ENCODE peak calls at places on chromosomes 4 and X, in eight cellular contexts. One of them, this sample, is unnamed.
A peak's percentile ranks its signal among the peaks of the same experiment; 100 is the strongest.

GRCh38 chrX:123626962-123627361 is 105.9 kb downstream of the THOC2 start:
- DNase-seq in central memory CD4-positive, alpha-beta T cell: no peak
- DNase-seq in C1 segment of cervical spinal cord: no peak
- DNase-seq in hepatic stellate cell: peak; percentile 2
- DNase-seq in SW 1271: no peak
- DNase-seq in left colon: no peak
- DNase-seq in stimulated activated naive CD4-positive, alpha-beta T cell: no peak
- DNase-seq in lower leg skin: no peak
- DNase-seq in this sample: no peak

GRCh38 chr4:28557755-28558154 is 1697.1 kb downstream of the STIM2 start:
- DNase-seq in SW 1271: no peak
- DNase-seq in lower leg skin: no peak
- DNase-seq in C1 segment of cervical spinal cord: no peak
- DNase-seq in central memory CD4-positive, alpha-beta T cell: no peak
- DNase-seq in hepatic stellate cell: peak; percentile 19
- DNase-seq in stimulated activated naive CD4-positive, alpha-beta T cell: no peak
- DNase-seq in left colon: no peak
- DNase-seq in this sample: peak; percentile 2

GRCh38 chr4:179625391-179625790 is 2183.2 kb upstream of the AGA start:
- DNase-seq in lower leg skin: no peak
- DNase-seq in C1 segment of cervical spinal cord: no peak
- DNase-seq in left colon: no peak
- DNase-seq in SW 1271: peak; percentile 38
- DNase-seq in stimulated activated naive CD4-positive, alpha-beta T cell: no peak
- DNase-seq in central memory CD4-positive, alpha-beta T cell: no peak
- DNase-seq in hepatic stellate cell: peak; percentile 64
- DNase-seq in this sample: peak; percentile 57

GRCh38 chr4:17117746-17118145 is 219.3 kb upstream of the LDB2 start:
- DNase-seq in hepatic stellate cell: no peak
- DNase-seq in left colon: no peak
- DNase-seq in C1 segment of cervical spinal cord: no peak
- DNase-seq in lower leg skin: no peak
- DNase-seq in central memory CD4-positive, alpha-beta T cell: no peak
- DNase-seq in SW 1271: no peak
- DNase-seq in stimulated activated naive CD4-positive, alpha-beta T cell: no peak
- DNase-seq in this sample: no peak

GRCh38 chr4:37538931-37539330 is 147.2 kb downstream of the RELL1 start:
- DNase-seq in stimulated activated naive CD4-positive, alpha-beta T cell: no peak
- DNase-seq in hepatic stellate cell: no peak
- DNase-seq in central memory CD4-positive, alpha-beta T cell: no peak
- DNase-seq in left colon: no peak
- DNase-seq in C1 segment of cervical spinal cord: no peak
- DNase-seq in SW 1271: no peak
- DNase-seq in lower leg skin: no peak
- DNase-seq in this sample: no peak

GRCh38 chr4:168076989-168077725 is 15.2 kb upstream of the ANXA10 start:
- DNase-seq in lower leg skin: no peak
- DNase-seq in central memory CD4-positive, alpha-beta T cell: no peak
- DNase-seq in stimulated activated naive CD4-positive, alpha-beta T cell: no peak
- DNase-seq in left colon: peak; percentile 43
- DNase-seq in SW 1271: peak; percentile 29
- DNase-seq in hepatic stellate cell: peak; percentile 13
- DNase-seq in C1 segment of cervical spinal cord: no peak
- DNase-seq in this sample: peak; percentile 25

GRCh38 chrX:20968996-20969395 is 405.2 kb upstream of the CNKSR2 start:
- DNase-seq in hepatic stellate cell: no peak
- DNase-seq in lower leg skin: no peak
- DNase-seq in SW 1271: peak; percentile 0
- DNase-seq in C1 segment of cervical spinal cord: no peak
- DNase-seq in stimulated activated naive CD4-positive, alpha-beta T cell: no peak
- DNase-seq in central memory CD4-positive, alpha-beta T cell: no peak
- DNase-seq in left colon: no peak
- DNase-seq in this sample: no peak

GRCh38 chrX:18755651-18756050 is 48.2 kb downstream of the PPEF1 start:
- DNase-seq in SW 1271: no peak
- DNase-seq in hepatic stellate cell: no peak
- DNase-seq in stimulated activated naive CD4-positive, alpha-beta T cell: no peak
- DNase-seq in left colon: no peak
- DNase-seq in C1 segment of cervical spinal cord: no peak
- DNase-seq in central memory CD4-positive, alpha-beta T cell: no peak
- DNase-seq in lower leg skin: no peak
- DNase-seq in this sample: no peak

GRCh38 chr4:140150636-140150885 is 3.4 kb downstream of the MAML3 start:
- DNase-seq in C1 segment of cervical spinal cord: no peak
- DNase-seq in left colon: peak; percentile 88
- DNase-seq in SW 1271: no peak
- DNase-seq in stimulated activated naive CD4-positive, alpha-beta T cell: no peak
- DNase-seq in lower leg skin: peak; percentile 96
- DNase-seq in hepatic stellate cell: no peak
- DNase-seq in central memory CD4-positive, alpha-beta T cell: no peak
- DNase-seq in this sample: no peak

GRCh38 chr4:145071560-145071959 is 26.4 kb downstream of the ANAPC10 start:
- DNase-seq in SW 1271: no peak
- DNase-seq in stimulated activated naive CD4-positive, alpha-beta T cell: no peak
- DNase-seq in lower leg skin: no peak
- DNase-seq in central memory CD4-positive, alpha-beta T cell: no peak
- DNase-seq in hepatic stellate cell: no peak
- DNase-seq in C1 segment of cervical spinal cord: no peak
- DNase-seq in left colon: no peak
- DNase-seq in this sample: no peak

GRCh38 chrX:116232833-116233232 is 62.3 kb downstream of the AGTR2 start:
- DNase-seq in SW 1271: peak; percentile 19
- DNase-seq in lower leg skin: no peak
- DNase-seq in hepatic stellate cell: no peak
- DNase-seq in left colon: no peak
- DNase-seq in central memory CD4-positive, alpha-beta T cell: no peak
- DNase-seq in C1 segment of cervical spinal cord: no peak
- DNase-seq in stimulated activated naive CD4-positive, alpha-beta T cell: no peak
- DNase-seq in this sample: no peak

GRCh38 chr4:6909113-6909969 is at the start of gene TBC1D14:
- DNase-seq in lower leg skin: peak; percentile 97
- DNase-seq in central memory CD4-positive, alpha-beta T cell: peak; percentile 86
- DNase-seq in SW 1271: peak; percentile 78
- DNase-seq in stimulated activated naive CD4-positive, alpha-beta T cell: peak; percentile 97
- DNase-seq in hepatic stellate cell: peak; percentile 96
- DNase-seq in C1 segment of cervical spinal cord: peak; percentile 95
- DNase-seq in left colon: peak; percentile 92
- DNase-seq in this sample: peak; percentile 72

GRCh38 chr4:16136321-16136720 is 52.5 kb upstream of the PROM1 start:
- DNase-seq in hepatic stellate cell: no peak
- DNase-seq in central memory CD4-positive, alpha-beta T cell: no peak
- DNase-seq in lower leg skin: no peak
- DNase-seq in stimulated activated naive CD4-positive, alpha-beta T cell: no peak
- DNase-seq in C1 segment of cervical spinal cord: no peak
- DNase-seq in left colon: no peak
- DNase-seq in SW 1271: no peak
- DNase-seq in this sample: no peak

GRCh38 chr4:5462896-5463295 is 245.5 kb downstream of the EVC2 start:
- DNase-seq in SW 1271: no peak
- DNase-seq in left colon: no peak
- DNase-seq in hepatic stellate cell: no peak
- DNase-seq in central memory CD4-positive, alpha-beta T cell: no peak
- DNase-seq in stimulated activated naive CD4-positive, alpha-beta T cell: no peak
- DNase-seq in C1 segment of cervical spinal cord: no peak
- DNase-seq in lower leg skin: no peak
- DNase-seq in this sample: no peak

GRCh38 chrX:14409341-14409740 is 120.0 kb upstream of the GLRA2 start:
- DNase-seq in C1 segment of cervical spinal cord: no peak
- DNase-seq in SW 1271: no peak
- DNase-seq in left colon: no peak
- DNase-seq in stimulated activated naive CD4-positive, alpha-beta T cell: no peak
- DNase-seq in lower leg skin: no peak
- DNase-seq in central memory CD4-positive, alpha-beta T cell: no peak
- DNase-seq in hepatic stellate cell: no peak
- DNase-seq in this sample: no peak

GRCh38 chr4:140635606-140636005 is 66.8 kb upstream of the UCP1 start:
- DNase-seq in left colon: peak; percentile 52
- DNase-seq in hepatic stellate cell: peak; percentile 69
- DNase-seq in central memory CD4-positive, alpha-beta T cell: no peak
- DNase-seq in lower leg skin: no peak
- DNase-seq in C1 segment of cervical spinal cord: no peak
- DNase-seq in stimulated activated naive CD4-positive, alpha-beta T cell: no peak
- DNase-seq in SW 1271: no peak
- DNase-seq in this sample: no peak

GRCh38 chrX:39626749-39627148 is 471.0 kb downstream of the BCOR start:
- DNase-seq in central memory CD4-positive, alpha-beta T cell: no peak
- DNase-seq in left colon: no peak
- DNase-seq in stimulated activated naive CD4-positive, alpha-beta T cell: no peak
- DNase-seq in hepatic stellate cell: no peak
- DNase-seq in lower leg skin: no peak
- DNase-seq in SW 1271: no peak
- DNase-seq in C1 segment of cervical spinal cord: no peak
- DNase-seq in this sample: no peak

GRCh38 chr4:76850010-76850441 is 47.9 kb downstream of the SOWAHB start:
- DNase-seq in C1 segment of cervical spinal cord: no peak
- DNase-seq in left colon: no peak
- DNase-seq in lower leg skin: no peak
- DNase-seq in central memory CD4-positive, alpha-beta T cell: no peak
- DNase-seq in stimulated activated naive CD4-positive, alpha-beta T cell: no peak
- DNase-seq in hepatic stellate cell: peak; percentile 19
- DNase-seq in SW 1271: peak; percentile 18
- DNase-seq in this sample: peak; percentile 1

GRCh38 chr4:100738388-100739165 is 220.8 kb upstream of the EMCN start:
- DNase-seq in lower leg skin: no peak
- DNase-seq in stimulated activated naive CD4-positive, alpha-beta T cell: no peak
- DNase-seq in central memory CD4-positive, alpha-beta T cell: no peak
- DNase-seq in left colon: peak; percentile 8
- DNase-seq in C1 segment of cervical spinal cord: no peak
- DNase-seq in hepatic stellate cell: no peak
- DNase-seq in SW 1271: peak; percentile 39
- DNase-seq in this sample: peak; percentile 87

GRCh38 chrX:20665441-20665840 is 398.7 kb upstream of the RPS6KA3 start:
- DNase-seq in SW 1271: no peak
- DNase-seq in lower leg skin: no peak
- DNase-seq in central memory CD4-positive, alpha-beta T cell: no peak
- DNase-seq in stimulated activated naive CD4-positive, alpha-beta T cell: no peak
- DNase-seq in hepatic stellate cell: no peak
- DNase-seq in C1 segment of cervical spinal cord: no peak
- DNase-seq in left colon: no peak
- DNase-seq in this sample: no peak

GRCh38 chr4:11954093-11954492 is 525.4 kb upstream of the HS3ST1 start:
- DNase-seq in lower leg skin: no peak
- DNase-seq in C1 segment of cervical spinal cord: no peak
- DNase-seq in hepatic stellate cell: no peak
- DNase-seq in central memory CD4-positive, alpha-beta T cell: no peak
- DNase-seq in stimulated activated naive CD4-positive, alpha-beta T cell: no peak
- DNase-seq in SW 1271: peak; percentile 20
- DNase-seq in left colon: peak; percentile 7
- DNase-seq in this sample: no peak

GRCh38 chr4:13988347-13989265 is 361.1 kb upstream of the BOD1L1 start:
- DNase-seq in left colon: no peak
- DNase-seq in central memory CD4-positive, alpha-beta T cell: no peak
- DNase-seq in lower leg skin: peak; percentile 86
- DNase-seq in SW 1271: no peak
- DNase-seq in C1 segment of cervical spinal cord: peak; percentile 69
- DNase-seq in stimulated activated naive CD4-positive, alpha-beta T cell: no peak
- DNase-seq in hepatic stellate cell: peak; percentile 42
- DNase-seq in this sample: peak; percentile 81